ENCODE peak calls at places on chromosomes 11 and 22, in four cellular contexts. W is fibroblast of lung, V is tibial artery, Q is endodermal cell. M is an unnamed sample.

GRCh38 chr11:15200696-15201095 is 86.0 kb downstream of the INSC start:
- DNase-seq in W (no peak), V (no peak), Q (peak; percentile 13), M (no peak)

GRCh38 chr11:121661796-121662508 is 209.2 kb upstream of the SORL1-AS1 start:
- DNase-seq in V (no peak), Q (no peak), W (peak; percentile 83), M (no peak)

GRCh38 chr22:37563153-37564081 is 3.1 kb downstream of the CDC42EP1 start:
- DNase-seq in Q (peak; percentile 77), V (peak; percentile 93), W (peak; percentile 97), M (no peak)

GRCh38 chr22:26589367-26589844 is 526 bp downstream of the TPST2 start:
- DNase-seq in W (peak; percentile 29), V (no peak), Q (peak; percentile 82), M (peak; percentile 14)

GRCh38 chr11:2746401-2747230 is 46.8 kb upstream of the KCNQ1OT1 start:
- DNase-seq in Q (no peak), V (peak; percentile 55), W (no peak), M (no peak)

GRCh38 chr11:8111636-8112035 is 30.6 kb downstream of the TUB start:
- DNase-seq in V (no peak), Q (no peak), W (no peak), M (no peak)

GRCh38 chr11:19393941-19394340 is 153.2 kb upstream of the E2F8 start:
- DNase-seq in W (peak; percentile 13), Q (peak; percentile 14), V (no peak), M (no peak)

GRCh38 chr11:34721646-34722045 is 100.8 kb downstream of the EHF start:
- DNase-seq in Q (no peak), V (no peak), W (peak; percentile 14), M (no peak)

GRCh38 chr11:119734788-119735187 is 5.8 kb upstream of the NECTIN1 start:
- DNase-seq in W (no peak), V (no peak), Q (no peak), M (no peak)

GRCh38 chr11:102293873-102294601 is 23.2 kb upstream of the BIRC3 start:
- DNase-seq in V (no peak), Q (no peak), W (peak; percentile 56), M (peak; percentile 68)

GRCh38 chr11:66042227-66043007 is 6.5 kb downstream of the GAL3ST3 start:
- DNase-seq in V (no peak), Q (no peak), W (no peak), M (no peak)

GRCh38 chr22:27062857-27063256 is 405.5 kb downstream of the MIAT start:
- DNase-seq in V (no peak), W (no peak), Q (no peak), M (no peak)

GRCh38 chr22:41380993-41381328 is 781 bp upstream of the TEF start:
- DNase-seq in W (peak; percentile 88), Q (no peak), V (peak; percentile 95), M (no peak)

GRCh38 chr11:68160100-68160695 is 39.0 kb upstream of the CHKA start:
- DNase-seq in V (no peak), W (peak; percentile 15), Q (no peak), M (no peak)

GRCh38 chr11:130553306-130553705 is 104.9 kb downstream of the ADAMTS15 start:
- DNase-seq in Q (no peak), W (peak; percentile 69), V (no peak), M (no peak)

GRCh38 chr11:31903225-31904074 is 92.3 kb upstream of the PAX6 start:
- DNase-seq in W (no peak), V (no peak), Q (no peak), M (no peak)

DNA sequence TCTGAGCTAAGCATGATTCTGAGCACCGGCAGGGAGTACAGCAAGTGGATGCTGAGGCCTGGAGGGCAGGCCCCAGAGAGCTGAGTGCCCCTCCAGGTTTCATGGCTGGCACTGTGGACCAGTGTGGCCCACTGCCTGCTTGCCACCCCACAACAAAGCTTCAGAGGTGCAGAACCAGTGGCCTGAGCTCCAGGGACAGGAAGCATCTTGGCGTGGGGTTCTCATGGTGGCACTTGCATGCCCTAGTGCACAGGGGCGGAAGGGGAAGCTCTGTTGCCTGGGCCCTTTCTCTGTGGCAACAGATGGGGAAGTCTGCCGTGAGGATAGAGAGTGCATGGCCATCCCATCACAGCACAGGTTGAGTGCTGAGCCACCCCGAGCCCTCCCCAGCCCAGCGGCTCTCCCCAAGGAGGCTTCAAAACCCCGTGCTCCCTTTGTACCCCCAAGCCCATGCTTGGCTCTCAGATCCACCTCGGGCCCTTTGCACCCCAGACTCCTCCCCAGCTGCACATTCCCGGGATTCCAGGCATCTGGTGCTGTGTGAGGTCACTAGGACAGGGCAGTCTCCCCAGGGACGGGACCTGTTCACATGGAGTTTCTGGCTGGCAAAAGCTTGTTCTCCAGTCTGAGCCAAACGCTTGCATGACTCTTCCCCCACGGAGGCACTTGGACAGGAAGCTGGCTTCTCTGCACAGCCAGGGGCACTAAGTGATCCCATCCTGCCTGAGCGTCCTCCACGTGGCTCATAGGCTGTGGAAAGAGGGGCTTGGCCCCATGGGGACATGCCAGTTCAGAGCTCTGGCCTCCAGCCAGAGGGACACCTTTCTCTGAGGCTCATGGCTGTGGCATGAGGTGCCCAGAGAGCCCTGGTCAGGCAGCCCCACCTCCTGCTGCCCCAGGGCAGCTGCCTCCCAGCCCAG is 4.2 kb downstream of the SLC25A1 start:
- DNase-seq in Q (peak; percentile 70), V (peak; percentile 90), W (peak; percentile 69), M (no peak)
- H3K4me1 ChIP-seq in Q (peaks cover 13% of the 10 kb centered on the region), V (peaks cover 85% of the 10 kb centered on the region), W (peaks cover 38% of the 10 kb centered on the region), M (peaks cover 25% of the 10 kb centered on the region)

GRCh38 chr11:73384871-73385692 is 8.9 kb downstream of the RELT start:
- DNase-seq in Q (no peak), W (no peak), V (no peak), M (no peak)
- H3K27ac ChIP-seq in Q (no peak overlapping the region), W (no peak overlapping the region), V (no peak overlapping the region), M (peak overlapping the region; percentile 14)

GRCh38 chr11:10857604-10858504 is at the start of gene ZBED5:
- DNase-seq in Q (peak; percentile 98), V (peak; percentile 99), W (peak; percentile 97), M (peak; percentile 97)

GRCh38 chr11:10856689-10857603 is 907 bp downstream of the ZBED5 start:
- DNase-seq in V (peak; percentile 66), W (peak; percentile 50), Q (peak; percentile 76), M (peak; percentile 34)

GRCh38 chr11:10861047-10861446 is 3.2 kb upstream of the ZBED5 start:
- DNase-seq in Q (no peak), V (no peak), W (no peak), M (no peak)

GRCh38 chr11:10858505-10859360 is 880 bp upstream of the ZBED5 start:
- DNase-seq in V (peak; percentile 85), W (no peak), Q (peak; percentile 86), M (peak; percentile 63)

DNA sequence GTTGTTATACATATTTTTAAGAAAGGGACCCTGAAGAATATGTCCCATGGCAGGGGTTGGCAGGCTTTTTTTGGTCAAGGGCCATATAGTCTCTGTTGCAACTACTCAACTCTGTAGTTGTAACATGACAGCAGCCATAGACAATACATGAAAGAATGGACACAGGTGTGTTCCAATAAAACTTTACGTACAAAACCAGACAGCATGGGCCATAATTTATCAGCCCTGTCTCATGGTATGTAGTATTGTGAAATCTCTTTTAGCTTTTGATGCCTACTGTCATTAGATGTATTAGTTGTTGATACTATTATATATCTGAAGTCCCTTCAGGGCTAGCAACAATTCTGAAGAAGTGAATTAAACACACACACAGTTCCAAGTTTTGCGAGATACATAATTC is 2.6 kb downstream of the ZBED5 start:
- DNase-seq in V (no peak), W (no peak), Q (no peak), M (no peak)
- H3K4me1 ChIP-seq in V (peaks cover 25% of the 10 kb centered on the region), W (peaks cover 2% of the 10 kb centered on the region), Q (peaks cover 2% of the 10 kb centered on the region), M (peaks cover 9% of the 10 kb centered on the region)

GRCh38 chr22:22598144-22598543 is 39.1 kb upstream of the PRAME start:
- DNase-seq in W (no peak), Q (no peak), V (no peak), M (no peak)
- H3K27ac ChIP-seq in W (no peak overlapping the region), Q (no peak overlapping the region), V (no peak overlapping the region), M (no peak overlapping the region)

DNA sequence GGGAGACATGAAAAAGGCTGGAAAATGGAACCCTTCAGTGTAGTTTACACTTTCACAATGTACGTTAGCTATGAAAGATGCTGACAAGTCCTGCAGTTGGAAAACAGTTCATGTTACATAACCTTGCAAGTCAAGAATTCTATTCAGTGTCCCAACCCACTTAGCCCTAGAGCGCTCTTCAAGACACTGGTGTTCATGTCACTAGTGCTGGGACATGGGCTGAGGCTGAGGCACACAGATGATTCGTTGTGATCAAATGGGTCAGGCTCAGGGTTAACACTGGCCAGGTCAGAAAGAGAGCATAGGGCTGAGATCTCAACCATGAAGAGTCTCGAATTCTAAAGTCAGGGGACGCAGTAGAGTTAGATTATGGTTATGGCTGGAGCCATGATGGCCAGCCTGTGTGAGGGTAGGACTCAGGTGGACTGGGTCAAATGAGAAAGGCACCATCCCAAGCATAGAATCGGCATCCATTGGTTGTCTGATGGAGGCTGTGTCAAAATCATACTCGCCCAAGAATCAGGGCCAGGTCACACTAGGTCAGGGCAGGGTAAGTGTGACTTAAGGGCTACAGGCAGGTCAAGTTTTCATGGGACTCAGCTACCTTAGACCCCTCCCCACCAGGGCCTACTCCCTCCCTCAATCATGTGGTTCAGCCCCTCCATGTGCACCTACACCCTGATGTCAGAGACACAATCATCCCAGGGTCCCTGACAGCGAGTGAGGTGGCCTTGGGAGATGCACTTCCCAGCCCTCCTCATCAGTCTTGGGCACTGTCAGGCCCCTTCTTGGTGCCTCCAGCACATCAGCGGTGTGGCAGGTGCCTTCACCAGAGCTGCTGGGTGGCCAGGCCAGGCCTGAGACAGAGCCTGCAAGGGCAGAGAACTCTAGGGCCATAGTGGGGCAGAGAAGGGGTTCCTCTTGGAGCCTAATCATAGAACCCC is 20.2 kb downstream of the IGLL5 start:
- DNase-seq in Q (no peak), V (no peak), W (no peak), M (no peak)
- H3K4me1 ChIP-seq in Q (no peaks in the 10 kb centered on the region), V (no peaks in the 10 kb centered on the region), W (no peaks in the 10 kb centered on the region), M (no peaks in the 10 kb centered on the region)

DNA sequence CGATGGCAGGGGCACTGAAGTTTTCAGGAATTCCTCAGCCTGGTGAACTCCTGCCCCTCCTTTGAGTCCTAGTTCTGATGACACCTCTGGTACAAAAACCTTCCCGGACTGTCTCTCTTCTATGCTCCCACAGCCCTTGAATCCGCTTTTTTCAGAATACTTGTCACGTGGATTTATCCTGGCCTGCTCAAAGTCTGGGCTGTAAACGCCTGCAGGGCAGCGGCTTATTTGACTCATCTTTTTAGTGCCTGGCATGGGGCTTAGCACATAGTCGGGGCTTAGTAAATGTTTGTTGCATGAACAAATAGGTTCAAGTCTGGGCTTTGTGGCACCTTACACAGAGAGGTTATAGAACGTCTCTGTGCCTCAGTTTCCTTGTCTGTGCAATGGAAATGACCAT is 13.4 kb upstream of the KCNJ11 start:
- DNase-seq in W (no peak), V (no peak), Q (no peak), M (no peak)
- H3K27ac ChIP-seq in W (no peak overlapping the region), V (no peak overlapping the region), Q (no peak overlapping the region), M (no peak overlapping the region)

DNA sequence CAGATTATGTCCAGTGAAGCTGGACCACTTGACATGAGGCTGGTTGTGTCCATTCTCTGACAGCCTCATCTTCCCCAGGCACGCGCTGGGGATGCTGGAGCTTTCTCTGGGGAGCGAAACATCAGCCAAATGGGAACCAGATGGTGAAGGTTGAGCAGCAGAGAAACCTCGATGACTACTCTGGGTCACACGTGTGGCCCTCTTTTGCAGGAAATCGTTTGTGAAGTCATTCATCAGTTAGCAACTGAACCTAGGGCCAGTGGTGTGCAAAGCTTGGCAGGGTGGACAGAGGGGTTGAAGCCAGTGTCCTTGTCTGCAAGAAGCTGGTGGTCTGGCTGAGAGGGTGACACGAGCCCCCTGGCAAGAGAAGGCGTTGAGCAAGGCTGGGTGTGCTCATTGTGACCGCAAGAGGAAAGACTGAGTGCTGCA is 109.8 kb downstream of the ZBTB16 start:
- DNase-seq in Q (no peak), W (no peak), V (peak; percentile 66), M (no peak)
- H3K4me1 ChIP-seq in Q (no peaks in the 10 kb centered on the region), W (no peaks in the 10 kb centered on the region), V (peaks cover 99% of the 10 kb centered on the region), M (peaks cover 100% of the 10 kb centered on the region)